ENCODE peak calls at places on chromosome 19, in ten cellular contexts. M is pancreas, A is cardiac muscle cell, O is right lobe of liver, R is Panc1, U is heart right ventricle, N is mammary epithelial cell, D is PC-9, K is Peyer's patch, B is MM.1S. E is an unnamed sample.

GRCh38 chr19:17677002-17677401 is 11.2 kb downstream of the UNC13A start:
- DNase-seq in A (peak; percentile 20), N (no peak), O (no peak), U (no peak), R (no peak), B (no peak), D (no peak), M (no peak), K (no peak), E (no peak)

GRCh38 chr19:11587302-11587972 is 9.8 kb upstream of the ZNF627 start:
- DNase-seq in U (peak; percentile 81), D (no peak), R (peak; percentile 32), N (peak; percentile 39), A (peak; percentile 73), M (peak; percentile 81), O (peak; percentile 67), K (peak; percentile 91), B (peak; percentile 67), E (peak; percentile 79)

GRCh38 chr19:51372649-51373504 is at the start of gene NKG7:
- DNase-seq in O (no peak), K (peak; percentile 72), M (no peak), D (no peak), B (no peak), R (no peak), A (no peak), U (no peak), N (no peak), E (no peak)

GRCh38 chr19:14183741-14184395 is 22.1 kb downstream of the ADGRL1 start:
- DNase-seq in U (no peak), D (no peak), R (no peak), A (no peak), B (no peak), N (no peak), K (no peak), O (no peak), M (no peak), E (no peak)

GRCh38 chr19:54804101-54804500 is 691 bp downstream of the KIR2DL4 start:
- DNase-seq in O (no peak), M (no peak), R (no peak), N (no peak), A (no peak), D (no peak), U (no peak), K (no peak), B (no peak), E (no peak)

GRCh38 chr19:3983936-3984583 is 1.2 kb downstream of the EEF2 start:
- DNase-seq in U (no peak), O (peak; percentile 87), M (peak; percentile 53), N (peak; percentile 39), B (peak; percentile 38), A (no peak), D (peak; percentile 34), K (peak; percentile 86), R (no peak), E (peak; percentile 57)

GRCh38 chr19:1864480-1865171 is 1.2 kb upstream of the KLF16 start:
- DNase-seq in U (peak; percentile 76), N (no peak), D (no peak), M (peak; percentile 73), O (peak; percentile 85), R (no peak), B (peak; percentile 85), A (peak; percentile 79), K (peak; percentile 87), E (peak; percentile 86)

GRCh38 chr19:39174142-39174541 is 22.6 kb upstream of the NCCRP1 start:
- DNase-seq in B (no peak), D (no peak), N (no peak), R (no peak), K (no peak), U (no peak), A (no peak), M (no peak), O (no peak), E (no peak)

DNA sequence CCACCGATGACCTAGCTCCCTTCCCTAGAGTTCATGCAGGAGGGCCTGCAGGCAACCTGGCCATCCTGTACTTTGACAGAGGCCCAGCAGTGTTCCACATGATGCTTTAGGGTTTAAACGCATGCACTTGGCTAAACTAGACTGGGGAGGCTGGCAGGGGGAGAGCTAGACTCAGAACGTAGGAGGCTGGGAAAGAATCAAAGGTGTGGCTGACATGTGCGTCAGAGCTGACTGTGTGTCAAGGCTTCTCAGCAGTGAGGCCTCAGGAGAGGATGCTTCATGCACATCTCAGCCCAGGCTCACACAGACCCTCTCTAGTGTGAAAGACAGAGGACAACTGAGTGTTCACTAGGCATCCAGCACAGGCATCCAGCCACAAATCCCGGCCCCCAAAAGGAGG is 28.7 kb downstream of the DNMT1 start:
- DNase-seq in A (no peak), O (no peak), U (no peak), M (no peak), B (no peak), K (no peak), D (no peak), N (no peak), R (no peak), E (no peak)
- H3K36me3 ChIP-seq in A (peaks cover 41% of the 10 kb centered on the region), O (no peaks in the 10 kb centered on the region), U (peaks cover 53% of the 10 kb centered on the region), M (no peaks in the 10 kb centered on the region), B (peaks cover 11% of the 10 kb centered on the region), K (no peaks in the 10 kb centered on the region), D (peaks cover 15% of the 10 kb centered on the region), N (peaks cover 36% of the 10 kb centered on the region), R (peaks cover 5% of the 10 kb centered on the region), E (peaks cover 97% of the 10 kb centered on the region)

GRCh38 chr19:40807147-40808020 is 8.4 kb downstream of the EGLN2 start:
- DNase-seq in K (no peak), M (no peak), O (no peak), U (no peak), B (no peak), N (no peak), D (peak; percentile 57), R (no peak), A (peak; percentile 34), E (no peak)
- H3K36me3 ChIP-seq in K (no peaks in the 10 kb centered on the region), M (no peaks in the 10 kb centered on the region), O (no peaks in the 10 kb centered on the region), U (peaks cover 11% of the 10 kb centered on the region), B (no peaks in the 10 kb centered on the region), N (peaks cover 9% of the 10 kb centered on the region), D (peaks cover 6% of the 10 kb centered on the region), R (no peaks in the 10 kb centered on the region), A (peaks cover 17% of the 10 kb centered on the region), E (peaks cover 72% of the 10 kb centered on the region)

GRCh38 chr19:765179-765738 is 14.3 kb downstream of the MISP start:
- DNase-seq in N (no peak), R (no peak), M (no peak), K (no peak), A (no peak), O (no peak), B (no peak), U (no peak), D (no peak), E (no peak)

GRCh38 chr19:771332-771785 is 20.4 kb downstream of the MISP start:
- DNase-seq in B (peak; percentile 22), R (no peak), M (no peak), A (peak; percentile 60), D (no peak), K (no peak), U (no peak), N (peak; percentile 28), O (no peak), E (no peak)

GRCh38 chr19:769610-770009 is 18.7 kb downstream of the MISP start:
- DNase-seq in U (no peak), N (no peak), B (no peak), A (no peak), K (no peak), D (no peak), M (no peak), R (no peak), O (no peak), E (no peak)

GRCh38 chr19:772043-772442 is 21.1 kb downstream of the MISP start:
- DNase-seq in U (no peak), O (no peak), K (no peak), D (no peak), R (no peak), M (no peak), B (no peak), N (no peak), A (no peak), E (no peak)

GRCh38 chr19:768424-768823 is 17.5 kb downstream of the MISP start:
- DNase-seq in D (no peak), R (no peak), K (no peak), N (no peak), B (no peak), U (no peak), A (peak; percentile 30), O (no peak), M (no peak), E (no peak)
- H3K36me3 ChIP-seq in D (peaks cover 8% of the 10 kb centered on the region), R (no peaks in the 10 kb centered on the region), K (no peaks in the 10 kb centered on the region), N (peaks cover 3% of the 10 kb centered on the region), B (no peaks in the 10 kb centered on the region), U (no peaks in the 10 kb centered on the region), A (no peaks in the 10 kb centered on the region), O (no peaks in the 10 kb centered on the region), M (no peaks in the 10 kb centered on the region), E (no peaks in the 10 kb centered on the region)

GRCh38 chr19:19343016-19343362 is 22.4 kb downstream of the MAU2 start:
- DNase-seq in O (no peak), D (no peak), U (no peak), R (no peak), B (no peak), N (no peak), M (no peak), K (no peak), A (no peak), E (no peak)

GRCh38 chr19:19341026-19341425 is 20.4 kb downstream of the MAU2 start:
- DNase-seq in A (no peak), U (no peak), R (no peak), K (no peak), D (no peak), B (no peak), M (no peak), N (no peak), O (no peak), E (no peak)

GRCh38 chr19:19345232-19345631 is 24.6 kb downstream of the MAU2 start:
- DNase-seq in O (no peak), D (no peak), N (no peak), B (no peak), M (no peak), K (no peak), R (no peak), U (no peak), A (no peak), E (no peak)

GRCh38 chr19:19343762-19344161 is 23.1 kb downstream of the MAU2 start:
- DNase-seq in A (no peak), O (no peak), R (no peak), U (no peak), M (no peak), D (no peak), N (no peak), B (no peak), K (no peak), E (no peak)

DNA sequence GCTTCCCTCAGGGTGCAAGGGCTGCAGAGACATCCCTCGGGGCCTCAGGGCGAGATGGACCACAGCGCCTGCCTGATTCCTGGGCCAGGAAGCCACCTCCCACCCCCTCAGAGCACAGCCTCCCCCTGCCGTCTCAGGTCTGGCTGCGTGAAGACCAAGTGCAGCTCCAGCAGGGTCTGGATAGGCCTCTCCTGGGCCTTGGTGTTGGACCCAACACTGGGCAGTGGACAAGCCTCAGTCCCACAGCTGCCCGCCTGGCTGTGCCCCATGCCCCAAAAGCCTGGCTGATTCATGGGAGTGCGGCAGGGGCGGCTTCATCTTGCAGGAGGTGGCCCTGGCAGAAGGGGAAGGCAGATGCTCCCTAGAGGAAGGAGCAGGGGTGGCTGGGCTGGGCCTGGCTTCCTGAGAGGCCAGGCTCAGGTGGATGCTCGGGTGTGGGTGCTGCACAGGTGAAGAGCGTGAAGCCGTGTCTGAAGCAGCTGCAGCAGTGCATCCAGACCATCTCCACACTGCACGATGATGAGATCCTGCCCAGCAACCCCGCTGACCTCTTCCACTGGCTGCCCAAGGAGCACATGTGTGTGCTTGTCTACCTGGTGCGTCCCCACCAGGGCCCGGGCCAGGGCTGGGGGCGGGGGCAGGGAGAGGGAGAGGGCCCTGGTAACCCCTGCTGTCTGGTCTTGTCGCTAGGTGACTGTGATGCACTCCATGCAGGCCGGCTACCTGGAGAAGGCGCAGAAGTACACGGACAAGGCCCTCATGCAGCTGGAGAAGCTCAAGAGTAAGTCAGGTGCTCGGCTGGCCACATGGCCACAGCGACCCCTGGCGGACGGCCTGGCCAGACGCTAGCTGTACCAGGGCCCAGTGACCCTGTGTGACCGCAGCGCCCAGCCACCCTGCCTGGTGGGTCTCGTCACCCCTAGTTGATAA is 21.7 kb downstream of the MAU2 start:
- DNase-seq in R (no peak), A (peak; percentile 87), M (peak; percentile 75), O (peak; percentile 68), D (peak; percentile 51), U (peak; percentile 50), K (peak; percentile 77), B (peak; percentile 66), N (peak; percentile 53), E (peak; percentile 73)
- H3K36me3 ChIP-seq in R (no peaks in the 10 kb centered on the region), A (peaks cover 40% of the 10 kb centered on the region), M (no peaks in the 10 kb centered on the region), O (no peaks in the 10 kb centered on the region), D (peaks cover 28% of the 10 kb centered on the region), U (peaks cover 82% of the 10 kb centered on the region), K (no peaks in the 10 kb centered on the region), B (peaks cover 4% of the 10 kb centered on the region), N (peaks cover 8% of the 10 kb centered on the region), E (peaks cover 100% of the 10 kb centered on the region)

E was measured in lower lobe of right lung.